ENCODE peak calls at places on chromosome 19, in seven cellular contexts. One of them, this sample, is unnamed.
A peak's percentile ranks its signal among the peaks of the same experiment; 100 is the strongest.

GRCh38 chr19:15331419-15332310 is 674 bp downstream of the BRD4 start:
- DNase-seq in PC-3: peak; percentile 43
- DNase-seq in SK-N-SH: peak; percentile 88
- DNase-seq in GM23248: peak; percentile 80
- DNase-seq in HCT116: no peak
- DNase-seq in GM23338: peak; percentile 55
- DNase-seq in neural progenitor cell: peak; percentile 74
- DNase-seq in this sample: peak; percentile 71

GRCh38 chr19:5360003-5360820 is 19.6 kb upstream of the PTPRS start:
- DNase-seq in GM23248: peak; percentile 52
- DNase-seq in SK-N-SH: peak; percentile 37
- DNase-seq in PC-3: peak; percentile 92
- DNase-seq in neural progenitor cell: no peak
- DNase-seq in GM23338: no peak
- DNase-seq in HCT116: no peak
- DNase-seq in this sample: no peak

GRCh38 chr19:43439183-43440063 is 24.7 kb downstream of the TEX101 start:
- DNase-seq in neural progenitor cell: no peak
- DNase-seq in HCT116: peak; percentile 38
- DNase-seq in GM23248: peak; percentile 91
- DNase-seq in PC-3: peak; percentile 90
- DNase-seq in SK-N-SH: no peak
- DNase-seq in GM23338: no peak
- DNase-seq in this sample: peak; percentile 13

GRCh38 chr19:4909172-4909896 is at the start of gene UHRF1:
- DNase-seq in GM23338: peak; percentile 44
- DNase-seq in SK-N-SH: peak; percentile 93
- DNase-seq in neural progenitor cell: peak; percentile 58
- DNase-seq in PC-3: peak; percentile 77
- DNase-seq in GM23248: peak; percentile 46
- DNase-seq in HCT116: no peak
- DNase-seq in this sample: peak; percentile 86

GRCh38 chr19:19428746-19429145 is 23.3 kb downstream of the GATAD2A start:
- DNase-seq in GM23248: no peak
- DNase-seq in PC-3: no peak
- DNase-seq in GM23338: no peak
- DNase-seq in neural progenitor cell: no peak
- DNase-seq in HCT116: no peak
- DNase-seq in SK-N-SH: no peak
- DNase-seq in this sample: no peak

GRCh38 chr19:14762111-14762510 is 16.2 kb downstream of the ADGRE2 start:
- DNase-seq in GM23338: no peak
- DNase-seq in HCT116: no peak
- DNase-seq in GM23248: no peak
- DNase-seq in PC-3: no peak
- DNase-seq in neural progenitor cell: no peak
- DNase-seq in SK-N-SH: no peak
- DNase-seq in this sample: no peak

GRCh38 chr19:10921199-10921879 is 7.1 kb downstream of the YIPF2 start:
- DNase-seq in neural progenitor cell: no peak
- DNase-seq in PC-3: no peak
- DNase-seq in SK-N-SH: no peak
- DNase-seq in GM23338: no peak
- DNase-seq in HCT116: no peak
- DNase-seq in GM23248: no peak
- DNase-seq in this sample: no peak

GRCh38 chr19:38686530-38686888 is 39.1 kb downstream of the ACTN4 start:
- DNase-seq in HCT116: no peak
- DNase-seq in GM23248: no peak
- DNase-seq in PC-3: no peak
- DNase-seq in SK-N-SH: no peak
- DNase-seq in neural progenitor cell: no peak
- DNase-seq in GM23338: no peak
- DNase-seq in this sample: no peak

GRCh38 chr19:11456659-11457058 is 21.2 kb downstream of the PRKCSH start:
- DNase-seq in GM23248: no peak
- DNase-seq in SK-N-SH: no peak
- DNase-seq in PC-3: no peak
- DNase-seq in GM23338: no peak
- DNase-seq in HCT116: no peak
- DNase-seq in neural progenitor cell: no peak
- DNase-seq in this sample: no peak

GRCh38 chr19:52190679-52191293 is 934 bp downstream of the PPP2R1A start:
- DNase-seq in SK-N-SH: peak; percentile 56
- DNase-seq in PC-3: peak; percentile 30
- DNase-seq in neural progenitor cell: peak; percentile 38
- DNase-seq in HCT116: no peak
- DNase-seq in GM23338: peak; percentile 58
- DNase-seq in GM23248: peak; percentile 61
- DNase-seq in this sample: peak; percentile 50

GRCh38 chr19:6238643-6239281 is 41.0 kb downstream of the MLLT1 start:
- DNase-seq in SK-N-SH: no peak
- DNase-seq in GM23248: peak; percentile 75
- DNase-seq in GM23338: no peak
- DNase-seq in HCT116: no peak
- DNase-seq in PC-3: peak; percentile 46
- DNase-seq in neural progenitor cell: no peak
- DNase-seq in this sample: no peak

GRCh38 chr19:32351807-32352630 is 6.6 kb downstream of the ZNF507 start:
- DNase-seq in SK-N-SH: no peak
- DNase-seq in PC-3: peak; percentile 64
- DNase-seq in GM23338: no peak
- DNase-seq in neural progenitor cell: no peak
- DNase-seq in HCT116: no peak
- DNase-seq in GM23248: peak; percentile 64
- DNase-seq in this sample: no peak

GRCh38 chr19:5514001-5514400 is 53.8 kb downstream of the TINCR start:
- DNase-seq in SK-N-SH: no peak
- DNase-seq in neural progenitor cell: no peak
- DNase-seq in PC-3: no peak
- DNase-seq in HCT116: no peak
- DNase-seq in GM23248: no peak
- DNase-seq in GM23338: no peak
- DNase-seq in this sample: no peak

GRCh38 chr19:8113017-8113416 is 36.4 kb downstream of the FBN3 start:
- DNase-seq in neural progenitor cell: no peak
- DNase-seq in HCT116: no peak
- DNase-seq in GM23248: no peak
- DNase-seq in PC-3: peak; percentile 36
- DNase-seq in SK-N-SH: no peak
- DNase-seq in GM23338: peak; percentile 21
- DNase-seq in this sample: no peak

GRCh38 chr19:5953680-5954213 is 24.2 kb downstream of the RANBP3 start:
- DNase-seq in GM23338: no peak
- DNase-seq in SK-N-SH: no peak
- DNase-seq in GM23248: peak; percentile 73
- DNase-seq in PC-3: no peak
- DNase-seq in HCT116: no peak
- DNase-seq in neural progenitor cell: no peak
- DNase-seq in this sample: no peak

GRCh38 chr19:19654441-19654840 is 9.0 kb downstream of the ATP13A1 start:
- DNase-seq in GM23248: no peak
- DNase-seq in GM23338: no peak
- DNase-seq in neural progenitor cell: no peak
- DNase-seq in PC-3: no peak
- DNase-seq in HCT116: no peak
- DNase-seq in SK-N-SH: no peak
- DNase-seq in this sample: no peak

DNA sequence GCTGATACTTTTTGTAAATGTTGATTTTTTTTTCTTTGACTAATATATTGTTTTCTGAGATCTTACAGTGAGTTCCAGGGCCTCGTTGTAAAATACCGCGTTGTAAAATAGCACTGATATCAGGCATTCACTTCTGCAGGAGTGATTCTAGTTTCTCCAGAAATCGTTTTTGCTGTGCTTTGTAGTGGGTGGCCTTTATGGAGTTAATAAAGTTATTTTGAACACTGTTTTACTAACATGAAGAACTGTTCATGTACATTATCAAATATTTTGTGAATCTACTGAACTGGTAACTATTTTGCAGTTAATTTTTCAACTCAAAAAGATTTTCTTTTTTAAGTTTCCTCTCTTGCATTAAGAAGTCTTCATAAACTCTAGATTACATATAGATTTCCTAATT is 985 bp upstream of the ZNF266 start:
- DNase-seq in HCT116: no peak
- DNase-seq in neural progenitor cell: no peak
- DNase-seq in SK-N-SH: no peak
- DNase-seq in GM23338: no peak
- DNase-seq in PC-3: no peak
- DNase-seq in GM23248: no peak
- DNase-seq in this sample: no peak
- H3K4me3 ChIP-seq in HCT116: no peak overlapping the region
- H3K4me3 ChIP-seq in neural progenitor cell: peak overlapping the region; percentile 70
- H3K4me3 ChIP-seq in SK-N-SH: peak overlapping the region; percentile 80
- H3K4me3 ChIP-seq in GM23338: peak overlapping the region; percentile 80
- H3K4me3 ChIP-seq in PC-3: peak overlapping the region; percentile 85
- H3K4me3 ChIP-seq in GM23248: peak overlapping the region; percentile 93
- H3K4me3 ChIP-seq in this sample: peak overlapping the region; percentile 93

GRCh38 chr19:46904114-46905060 is 43.6 kb downstream of the ARHGAP35 start:
- DNase-seq in HCT116: no peak
- DNase-seq in GM23248: peak; percentile 82
- DNase-seq in SK-N-SH: peak; percentile 42
- DNase-seq in neural progenitor cell: no peak
- DNase-seq in PC-3: no peak
- DNase-seq in GM23338: peak; percentile 47
- DNase-seq in this sample: no peak
- TF ChIP-seq EZH2phosphoT487 in HCT116: no peak
- TF ChIP-seq EZH2phosphoT487 in GM23248: no peak
- TF ChIP-seq EZH2phosphoT487 in SK-N-SH: no peak
- TF ChIP-seq EZH2phosphoT487 in neural progenitor cell: no peak
- TF ChIP-seq EZH2phosphoT487 in PC-3: no peak
- TF ChIP-seq EZH2phosphoT487 in GM23338: no peak
- TF ChIP-seq EZH2phosphoT487 in this sample: no peak

GRCh38 chr19:40599331-40600085 is 1.7 kb upstream of the LTBP4 start:
- DNase-seq in GM23338: peak; percentile 51
- DNase-seq in PC-3: peak; percentile 7
- DNase-seq in neural progenitor cell: peak; percentile 28
- DNase-seq in HCT116: no peak
- DNase-seq in GM23248: no peak
- DNase-seq in SK-N-SH: no peak
- DNase-seq in this sample: no peak
- H2AFZ ChIP-seq in GM23338: no peak overlapping the region
- H2AFZ ChIP-seq in PC-3: no peak overlapping the region
- H2AFZ ChIP-seq in neural progenitor cell: no peak overlapping the region
- H2AFZ ChIP-seq in HCT116: no peak overlapping the region
- H2AFZ ChIP-seq in GM23248: no peak overlapping the region
- H2AFZ ChIP-seq in SK-N-SH: no peak overlapping the region
- H2AFZ ChIP-seq in this sample: no peak overlapping the region

DNA sequence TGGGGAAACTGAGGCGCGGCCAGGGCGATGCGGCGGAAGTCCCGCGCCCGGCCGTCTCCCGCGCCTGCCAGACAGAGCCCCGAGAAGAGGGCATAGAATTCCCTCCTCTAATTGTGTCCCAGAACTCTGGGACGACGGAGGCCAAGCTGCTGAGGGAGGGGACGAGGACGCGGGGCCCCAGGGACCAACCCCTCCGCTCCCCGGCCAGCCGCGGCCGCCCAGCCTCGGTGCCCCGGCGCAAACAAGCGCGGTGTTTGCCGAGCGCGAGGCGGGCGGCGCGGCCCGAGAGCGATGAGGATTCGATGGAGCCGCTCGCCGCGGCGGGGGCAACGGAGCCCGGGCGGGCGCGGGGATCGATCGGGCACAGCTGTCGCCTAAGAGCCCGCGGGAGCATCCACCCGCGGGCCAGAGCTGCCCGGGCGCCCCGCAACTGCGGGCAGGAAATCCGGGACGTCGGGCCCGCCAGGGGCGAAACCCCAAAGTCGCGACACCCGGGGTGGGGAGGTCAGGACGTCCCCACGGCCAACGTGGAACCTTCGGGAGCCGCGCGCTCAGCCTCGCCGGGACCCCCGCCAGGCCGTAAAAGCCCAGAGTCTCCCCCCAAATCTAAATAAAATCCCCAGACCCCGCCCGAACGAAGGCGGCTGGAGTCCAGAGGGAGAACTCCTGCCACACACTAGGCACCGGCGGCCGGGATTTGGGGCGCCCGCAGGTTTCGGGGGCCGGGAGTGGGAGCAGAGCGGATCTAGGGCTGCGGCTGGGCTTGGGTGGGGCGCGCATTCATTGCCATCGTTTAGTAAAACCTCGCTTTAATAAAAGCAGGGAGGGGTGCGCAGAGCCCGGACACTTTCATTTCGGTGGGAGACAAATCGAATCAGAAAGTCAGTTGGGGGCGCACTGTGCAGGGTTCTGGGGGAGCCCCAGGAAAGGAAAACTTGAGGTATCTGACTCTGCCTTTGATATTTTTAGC is 3.6 kb upstream of the ONECUT3 start:
- DNase-seq in HCT116: no peak
- DNase-seq in SK-N-SH: no peak
- DNase-seq in GM23338: no peak
- DNase-seq in PC-3: no peak
- DNase-seq in neural progenitor cell: peak; percentile 63
- DNase-seq in GM23248: no peak
- DNase-seq in this sample: no peak
- H3K4me3 ChIP-seq in HCT116: peak overlapping the region; percentile 78
- H3K4me3 ChIP-seq in SK-N-SH: no peak overlapping the region
- H3K4me3 ChIP-seq in GM23338: peak overlapping the region; percentile 55
- H3K4me3 ChIP-seq in PC-3: peak overlapping the region; percentile 70
- H3K4me3 ChIP-seq in neural progenitor cell: no peak overlapping the region
- H3K4me3 ChIP-seq in GM23248: no peak overlapping the region
- H3K4me3 ChIP-seq in this sample: no peak overlapping the region

GRCh38 chr19:33374406-33374703 is 846 bp downstream of the CEBPG start:
- DNase-seq in neural progenitor cell: peak; percentile 41
- DNase-seq in SK-N-SH: peak; percentile 53
- DNase-seq in GM23338: no peak
- DNase-seq in HCT116: no peak
- DNase-seq in PC-3: peak; percentile 13
- DNase-seq in GM23248: peak; percentile 65
- DNase-seq in this sample: peak; percentile 29
- TF ChIP-seq EZH2phosphoT487 in neural progenitor cell: no peak
- TF ChIP-seq EZH2phosphoT487 in SK-N-SH: no peak
- TF ChIP-seq EZH2phosphoT487 in GM23338: no peak
- TF ChIP-seq EZH2phosphoT487 in HCT116: no peak
- TF ChIP-seq EZH2phosphoT487 in PC-3: no peak
- TF ChIP-seq EZH2phosphoT487 in GM23248: no peak
- TF ChIP-seq EZH2phosphoT487 in this sample: no peak

DNA sequence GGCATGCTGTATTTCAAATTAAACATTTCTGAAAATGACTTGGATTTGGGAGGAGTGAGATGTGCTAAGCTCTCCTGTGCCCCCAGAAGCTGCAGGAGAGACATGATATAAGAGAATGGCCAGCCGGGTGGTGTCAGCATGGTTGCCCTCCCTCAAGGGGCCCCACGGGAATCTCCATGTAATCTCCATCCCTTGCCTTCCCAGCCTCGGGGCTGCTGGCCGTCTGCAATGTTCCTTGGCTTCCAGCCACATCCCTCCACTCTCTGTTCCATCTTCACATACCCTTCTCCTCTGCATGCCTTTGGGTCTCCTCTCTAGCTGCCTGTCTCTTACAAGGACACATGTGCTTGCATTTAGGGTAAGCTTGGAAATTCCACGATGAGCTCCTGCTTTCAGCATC is 172.0 kb downstream of the TSHZ3 start:
- DNase-seq in neural progenitor cell: no peak
- DNase-seq in HCT116: no peak
- DNase-seq in SK-N-SH: no peak
- DNase-seq in GM23248: no peak
- DNase-seq in PC-3: no peak
- DNase-seq in GM23338: no peak
- DNase-seq in this sample: no peak
- H2AFZ ChIP-seq in neural progenitor cell: no peak overlapping the region
- H2AFZ ChIP-seq in HCT116: no peak overlapping the region
- H2AFZ ChIP-seq in SK-N-SH: no peak overlapping the region
- H2AFZ ChIP-seq in GM23248: no peak overlapping the region
- H2AFZ ChIP-seq in PC-3: no peak overlapping the region
- H2AFZ ChIP-seq in GM23338: no peak overlapping the region
- H2AFZ ChIP-seq in this sample: no peak overlapping the region